ENCODE peak calls at places on chromosomes 12 and 14, in ten cellular contexts. One of them, this sample, is unnamed.

GRCh38 chr12:24970177-24970576 is 21.3 kb upstream of the BCAT1 start:
- DNase-seq in GM04504: no peak
- DNase-seq in T-helper 1 cell: no peak
- DNase-seq in cardiac fibroblast: no peak
- DNase-seq in fibroblast of lung: no peak
- DNase-seq in HTR-8/SVneo: no peak
- DNase-seq in cardiac muscle cell: no peak
- DNase-seq in Caki2: no peak
- DNase-seq in MG63: no peak
- DNase-seq in KBM-7: no peak
- DNase-seq in this sample: no peak

GRCh38 chr12:1078002-1078401 is 87.0 kb downstream of the ERC1 start:
- DNase-seq in Caki2: no peak
- DNase-seq in GM04504: no peak
- DNase-seq in fibroblast of lung: no peak
- DNase-seq in HTR-8/SVneo: no peak
- DNase-seq in MG63: no peak
- DNase-seq in cardiac muscle cell: no peak
- DNase-seq in KBM-7: no peak
- DNase-seq in cardiac fibroblast: peak
- DNase-seq in T-helper 1 cell: no peak
- DNase-seq in this sample: no peak

GRCh38 chr14:54488318-54488645 is 498 bp downstream of the GMFB start:
- DNase-seq in Caki2: no peak
- DNase-seq in HTR-8/SVneo: no peak
- DNase-seq in fibroblast of lung: no peak
- DNase-seq in T-helper 1 cell: no peak
- DNase-seq in cardiac fibroblast: no peak
- DNase-seq in cardiac muscle cell: no peak
- DNase-seq in GM04504: no peak
- DNase-seq in MG63: no peak
- DNase-seq in KBM-7: no peak
- DNase-seq in this sample: no peak

GRCh38 chr12:66779466-66779865 is 100.6 kb upstream of the GRIP1 start:
- DNase-seq in cardiac muscle cell: no peak
- DNase-seq in fibroblast of lung: no peak
- DNase-seq in MG63: no peak
- DNase-seq in HTR-8/SVneo: no peak
- DNase-seq in Caki2: no peak
- DNase-seq in KBM-7: no peak
- DNase-seq in T-helper 1 cell: no peak
- DNase-seq in cardiac fibroblast: no peak
- DNase-seq in GM04504: no peak
- DNase-seq in this sample: no peak

GRCh38 chr12:118607831-118608230 is 231.5 kb downstream of the SUDS3 start:
- DNase-seq in fibroblast of lung: no peak
- DNase-seq in HTR-8/SVneo: no peak
- DNase-seq in cardiac fibroblast: no peak
- DNase-seq in GM04504: no peak
- DNase-seq in cardiac muscle cell: no peak
- DNase-seq in Caki2: no peak
- DNase-seq in T-helper 1 cell: no peak
- DNase-seq in KBM-7: no peak
- DNase-seq in MG63: no peak
- DNase-seq in this sample: no peak

GRCh38 chr12:56188786-56189335 is 422 bp downstream of the SMARCC2 start:
- DNase-seq in cardiac fibroblast: no peak
- DNase-seq in Caki2: no peak
- DNase-seq in T-helper 1 cell: no peak
- DNase-seq in KBM-7: peak
- DNase-seq in fibroblast of lung: no peak
- DNase-seq in GM04504: no peak
- DNase-seq in HTR-8/SVneo: peak
- DNase-seq in MG63: no peak
- DNase-seq in cardiac muscle cell: peak
- DNase-seq in this sample: no peak

GRCh38 chr14:52342849-52343606 is 28.9 kb downstream of the PTGER2 start:
- DNase-seq in cardiac muscle cell: no peak
- DNase-seq in GM04504: no peak
- DNase-seq in KBM-7: no peak
- DNase-seq in fibroblast of lung: peak
- DNase-seq in cardiac fibroblast: peak
- DNase-seq in MG63: peak
- DNase-seq in T-helper 1 cell: no peak
- DNase-seq in HTR-8/SVneo: peak
- DNase-seq in Caki2: peak
- DNase-seq in this sample: no peak

GRCh38 chr12:52184813-52185212 is 7.0 kb downstream of the KRT80 start:
- DNase-seq in MG63: no peak
- DNase-seq in cardiac muscle cell: no peak
- DNase-seq in GM04504: no peak
- DNase-seq in KBM-7: no peak
- DNase-seq in cardiac fibroblast: no peak
- DNase-seq in Caki2: no peak
- DNase-seq in T-helper 1 cell: no peak
- DNase-seq in HTR-8/SVneo: no peak
- DNase-seq in fibroblast of lung: no peak
- DNase-seq in this sample: no peak

GRCh38 chr12:63064080-63064479 is 86.9 kb downstream of the AVPR1A start:
- DNase-seq in T-helper 1 cell: no peak
- DNase-seq in KBM-7: no peak
- DNase-seq in GM04504: no peak
- DNase-seq in fibroblast of lung: peak
- DNase-seq in MG63: no peak
- DNase-seq in Caki2: no peak
- DNase-seq in cardiac muscle cell: no peak
- DNase-seq in cardiac fibroblast: peak
- DNase-seq in HTR-8/SVneo: peak
- DNase-seq in this sample: peak

GRCh38 chr14:70660967-70661871 is 19.5 kb downstream of the TTC9 start:
- DNase-seq in KBM-7: peak
- DNase-seq in fibroblast of lung: no peak
- DNase-seq in MG63: no peak
- DNase-seq in T-helper 1 cell: no peak
- DNase-seq in HTR-8/SVneo: no peak
- DNase-seq in cardiac fibroblast: no peak
- DNase-seq in GM04504: no peak
- DNase-seq in Caki2: no peak
- DNase-seq in cardiac muscle cell: no peak
- DNase-seq in this sample: no peak

GRCh38 chr14:99821519-99822165 is 28.4 kb downstream of the EML1 start:
- DNase-seq in T-helper 1 cell: no peak
- DNase-seq in HTR-8/SVneo: peak
- DNase-seq in Caki2: peak
- DNase-seq in cardiac fibroblast: peak
- DNase-seq in fibroblast of lung: peak
- DNase-seq in KBM-7: peak
- DNase-seq in GM04504: peak
- DNase-seq in cardiac muscle cell: peak
- DNase-seq in MG63: no peak
- DNase-seq in this sample: peak

GRCh38 chr12:68416350-68416749 is 84.2 kb upstream of the MDM1 start:
- DNase-seq in GM04504: no peak
- DNase-seq in fibroblast of lung: no peak
- DNase-seq in KBM-7: no peak
- DNase-seq in MG63: no peak
- DNase-seq in cardiac muscle cell: no peak
- DNase-seq in T-helper 1 cell: no peak
- DNase-seq in Caki2: no peak
- DNase-seq in cardiac fibroblast: no peak
- DNase-seq in HTR-8/SVneo: no peak
- DNase-seq in this sample: no peak

GRCh38 chr12:85765443-85765842 is 70.8 kb downstream of the RASSF9 start:
- DNase-seq in cardiac fibroblast: peak
- DNase-seq in T-helper 1 cell: no peak
- DNase-seq in cardiac muscle cell: no peak
- DNase-seq in HTR-8/SVneo: no peak
- DNase-seq in Caki2: no peak
- DNase-seq in MG63: no peak
- DNase-seq in KBM-7: no peak
- DNase-seq in GM04504: no peak
- DNase-seq in fibroblast of lung: no peak
- DNase-seq in this sample: no peak

GRCh38 chr12:57592551-57593165 is 1.7 kb downstream of the PIP4K2C start:
- DNase-seq in Caki2: no peak
- DNase-seq in KBM-7: no peak
- DNase-seq in GM04504: no peak
- DNase-seq in cardiac fibroblast: peak
- DNase-seq in HTR-8/SVneo: no peak
- DNase-seq in MG63: no peak
- DNase-seq in T-helper 1 cell: no peak
- DNase-seq in fibroblast of lung: no peak
- DNase-seq in cardiac muscle cell: no peak
- DNase-seq in this sample: no peak

GRCh38 chr14:89674906-89675305 is 257.9 kb upstream of the FOXN3 start:
- DNase-seq in MG63: no peak
- DNase-seq in Caki2: no peak
- DNase-seq in T-helper 1 cell: no peak
- DNase-seq in HTR-8/SVneo: no peak
- DNase-seq in cardiac fibroblast: no peak
- DNase-seq in cardiac muscle cell: no peak
- DNase-seq in GM04504: no peak
- DNase-seq in KBM-7: no peak
- DNase-seq in fibroblast of lung: no peak
- DNase-seq in this sample: no peak

GRCh38 chr14:39184628-39185255 is 9.7 kb downstream of the PNN start:
- DNase-seq in HTR-8/SVneo: no peak
- DNase-seq in T-helper 1 cell: no peak
- DNase-seq in cardiac fibroblast: no peak
- DNase-seq in KBM-7: no peak
- DNase-seq in Caki2: no peak
- DNase-seq in cardiac muscle cell: no peak
- DNase-seq in MG63: no peak
- DNase-seq in fibroblast of lung: no peak
- DNase-seq in GM04504: no peak
- DNase-seq in this sample: no peak

GRCh38 chr14:68547305-68548193 is 245.3 kb downstream of the ZFP36L1 start:
- DNase-seq in KBM-7: no peak
- DNase-seq in Caki2: peak
- DNase-seq in fibroblast of lung: peak
- DNase-seq in cardiac fibroblast: peak
- DNase-seq in T-helper 1 cell: no peak
- DNase-seq in MG63: peak
- DNase-seq in HTR-8/SVneo: peak
- DNase-seq in GM04504: peak
- DNase-seq in cardiac muscle cell: no peak
- DNase-seq in this sample: peak

GRCh38 chr12:120199595-120200306 is 1.2 kb downstream of the RPLP0 start:
- DNase-seq in KBM-7: peak
- DNase-seq in cardiac muscle cell: no peak
- DNase-seq in T-helper 1 cell: no peak
- DNase-seq in Caki2: peak
- DNase-seq in fibroblast of lung: peak
- DNase-seq in MG63: peak
- DNase-seq in cardiac fibroblast: peak
- DNase-seq in GM04504: peak
- DNase-seq in HTR-8/SVneo: peak
- DNase-seq in this sample: peak

GRCh38 chr12:121219353-121219986 is 9.5 kb downstream of the P2RX4 start:
- DNase-seq in cardiac muscle cell: no peak
- DNase-seq in MG63: no peak
- DNase-seq in cardiac fibroblast: no peak
- DNase-seq in Caki2: no peak
- DNase-seq in GM04504: no peak
- DNase-seq in KBM-7: no peak
- DNase-seq in fibroblast of lung: no peak
- DNase-seq in HTR-8/SVneo: no peak
- DNase-seq in T-helper 1 cell: no peak
- DNase-seq in this sample: no peak

GRCh38 chr12:52242442-52243263 is 9.6 kb downstream of the KRT7 start:
- DNase-seq in GM04504: no peak
- DNase-seq in fibroblast of lung: no peak
- DNase-seq in T-helper 1 cell: no peak
- DNase-seq in Caki2: no peak
- DNase-seq in KBM-7: no peak
- DNase-seq in cardiac fibroblast: no peak
- DNase-seq in HTR-8/SVneo: no peak
- DNase-seq in cardiac muscle cell: no peak
- DNase-seq in MG63: no peak
- DNase-seq in this sample: no peak

GRCh38 chr14:23447634-23448353 is 12.3 kb upstream of the MYH7 start:
- DNase-seq in Caki2: no peak
- DNase-seq in HTR-8/SVneo: no peak
- DNase-seq in GM04504: no peak
- DNase-seq in KBM-7: no peak
- DNase-seq in MG63: no peak
- DNase-seq in fibroblast of lung: no peak
- DNase-seq in cardiac fibroblast: no peak
- DNase-seq in cardiac muscle cell: no peak
- DNase-seq in T-helper 1 cell: no peak
- DNase-seq in this sample: no peak

GRCh38 chr12:988616-989015 is 2.4 kb upstream of the ERC1 start:
- DNase-seq in cardiac muscle cell: no peak
- DNase-seq in KBM-7: peak
- DNase-seq in GM04504: no peak
- DNase-seq in HTR-8/SVneo: no peak
- DNase-seq in T-helper 1 cell: no peak
- DNase-seq in Caki2: peak
- DNase-seq in cardiac fibroblast: no peak
- DNase-seq in MG63: no peak
- DNase-seq in fibroblast of lung: no peak
- DNase-seq in this sample: no peak

GRCh38 chr12:46942579-46942978 is 116.8 kb upstream of the SLC38A4 start:
- DNase-seq in GM04504: no peak
- DNase-seq in fibroblast of lung: no peak
- DNase-seq in cardiac muscle cell: no peak
- DNase-seq in HTR-8/SVneo: peak
- DNase-seq in KBM-7: no peak
- DNase-seq in cardiac fibroblast: peak
- DNase-seq in T-helper 1 cell: no peak
- DNase-seq in MG63: no peak
- DNase-seq in Caki2: peak
- DNase-seq in this sample: peak

GRCh38 chr12:93379432-93380308 is 1.9 kb downstream of the NUDT4 start:
- DNase-seq in MG63: no peak
- DNase-seq in GM04504: no peak
- DNase-seq in cardiac muscle cell: no peak
- DNase-seq in T-helper 1 cell: no peak
- DNase-seq in HTR-8/SVneo: no peak
- DNase-seq in cardiac fibroblast: peak
- DNase-seq in fibroblast of lung: no peak
- DNase-seq in KBM-7: peak
- DNase-seq in Caki2: peak
- DNase-seq in this sample: no peak

GRCh38 chr12:31322651-31323248 is 3.2 kb downstream of the SINHCAF start:
- DNase-seq in HTR-8/SVneo: no peak
- DNase-seq in cardiac muscle cell: peak
- DNase-seq in KBM-7: peak
- DNase-seq in cardiac fibroblast: peak
- DNase-seq in fibroblast of lung: peak
- DNase-seq in MG63: peak
- DNase-seq in Caki2: peak
- DNase-seq in T-helper 1 cell: no peak
- DNase-seq in GM04504: no peak
- DNase-seq in this sample: no peak

GRCh38 chr12:113896841-113897240 is 69.3 kb downstream of the RBM19 start:
- DNase-seq in KBM-7: no peak
- DNase-seq in MG63: no peak
- DNase-seq in T-helper 1 cell: no peak
- DNase-seq in fibroblast of lung: no peak
- DNase-seq in HTR-8/SVneo: no peak
- DNase-seq in cardiac fibroblast: no peak
- DNase-seq in GM04504: no peak
- DNase-seq in Caki2: no peak
- DNase-seq in cardiac muscle cell: no peak
- DNase-seq in this sample: no peak

GRCh38 chr12:63151898-63152700 is 1.1 kb upstream of the AVPR1A start:
- DNase-seq in fibroblast of lung: peak
- DNase-seq in cardiac muscle cell: peak
- DNase-seq in HTR-8/SVneo: peak
- DNase-seq in cardiac fibroblast: peak
- DNase-seq in GM04504: peak
- DNase-seq in Caki2: peak
- DNase-seq in MG63: peak
- DNase-seq in KBM-7: peak
- DNase-seq in T-helper 1 cell: no peak
- DNase-seq in this sample: peak

GRCh38 chr12:108875280-108875679 is 4.6 kb upstream of the DAO start:
- DNase-seq in KBM-7: no peak
- DNase-seq in MG63: no peak
- DNase-seq in fibroblast of lung: no peak
- DNase-seq in HTR-8/SVneo: no peak
- DNase-seq in GM04504: no peak
- DNase-seq in cardiac fibroblast: no peak
- DNase-seq in Caki2: no peak
- DNase-seq in cardiac muscle cell: no peak
- DNase-seq in T-helper 1 cell: no peak
- DNase-seq in this sample: no peak